ENCODE peak calls at places on chromosome 12, in seven cellular contexts. A is activated CD4-positive, alpha-beta T cell treated with anti-CD3 and anti-CD28 coated beads, Interleukin-2, amount 10 ng/mL, durations not matched to agents 7 days and 5 days; U is NCI-H2171 treated with DMSO at 0.1 percent for 48 hours; X is stomach; Y is RCC 7860; V is cardiac fibroblast; O is mesothelial cell of epicardium. R is an unnamed sample.

GRCh38 chr12:50110762-50111416 is 1.1 kb upstream of the COX14 start:
- DNase-seq in V (peak), A (no peak), Y (peak), X (peak), U (peak), O (no peak), R (peak)

GRCh38 chr12:47020211-47020821 is 59.1 kb upstream of the PCED1B start:
- DNase-seq in A (no peak), U (no peak), X (no peak), O (no peak), V (no peak), Y (no peak), R (no peak)

GRCh38 chr12:16955083-16955657 is 349.2 kb upstream of the LMO3 start:
- DNase-seq in A (no peak), O (no peak), Y (peak), V (no peak), X (no peak), U (no peak), R (no peak)

GRCh38 chr12:25828188-25828587 is 130.3 kb upstream of the RASSF8 start:
- DNase-seq in Y (no peak), X (no peak), O (no peak), A (no peak), U (no peak), V (peak), R (no peak)

GRCh38 chr12:76277480-76277879 is 70.7 kb downstream of the BBS10 start:
- DNase-seq in X (no peak), O (no peak), V (peak), Y (peak), A (no peak), U (no peak), R (no peak)

GRCh38 chr12:52202361-52203078 is 10.7 kb upstream of the KRT80 start:
- DNase-seq in A (no peak), V (peak), O (no peak), U (peak), X (no peak), Y (peak), R (no peak)

GRCh38 chr12:58295268-58295667 is 353.9 kb downstream of the ATP23 start:
- DNase-seq in A (no peak), O (no peak), Y (no peak), V (no peak), U (no peak), X (no peak), R (no peak)

GRCh38 chr12:578743-579449 is 84.3 kb downstream of the NINJ2 start:
- DNase-seq in V (peak), A (no peak), Y (no peak), O (no peak), X (no peak), U (no peak), R (no peak)

GRCh38 chr12:54967461-54967860 is 17.1 kb downstream of the TESPA1 start:
- DNase-seq in O (no peak), X (peak), A (no peak), Y (no peak), V (peak), U (no peak), R (no peak)

GRCh38 chr12:95790025-95790911 is at the start of gene NTN4:
- DNase-seq in Y (peak), U (peak), X (peak), V (peak), A (no peak), O (peak), R (peak)

GRCh38 chr12:62247646-62248045 is 12.6 kb upstream of the USP15 start:
- DNase-seq in X (no peak), O (no peak), V (no peak), A (no peak), U (no peak), Y (no peak), R (no peak)

GRCh38 chr12:48978291-48978740 is at the start of gene WNT1:
- DNase-seq in A (no peak), O (no peak), X (no peak), U (no peak), Y (no peak), V (no peak), R (no peak)

GRCh38 chr12:29608581-29608980 is 111.1 kb upstream of the OVCH1 start:
- DNase-seq in Y (no peak), O (no peak), A (no peak), X (no peak), U (no peak), V (no peak), R (no peak)

GRCh38 chr12:24881724-24882371 is 67.1 kb downstream of the BCAT1 start:
- DNase-seq in U (no peak), X (no peak), O (no peak), A (no peak), V (no peak), Y (no peak), R (no peak)

GRCh38 chr12:117344716-117345115 is 16.7 kb downstream of the NOS1 start:
- DNase-seq in V (no peak), X (no peak), Y (no peak), A (no peak), O (no peak), U (no peak), R (no peak)

GRCh38 chr12:34398366-34398705 is 376.0 kb downstream of the ALG10 start:
- DNase-seq in X (peak), V (no peak), Y (no peak), A (no peak), O (peak), U (no peak), R (peak)

GRCh38 chr12:95220726-95221125 is 3.1 kb downstream of the VEZT start:
- DNase-seq in A (no peak), X (no peak), U (no peak), O (no peak), Y (no peak), V (no peak), R (no peak)

GRCh38 chr12:103676863-103677262 is 89.8 kb downstream of the STAB2 start:
- DNase-seq in A (no peak), X (no peak), U (peak), O (no peak), V (no peak), Y (no peak), R (no peak)

GRCh38 chr12:129152291-129153075 is 299.2 kb downstream of the GLT1D1 start:
- DNase-seq in A (no peak), U (no peak), X (no peak), Y (no peak), O (no peak), V (no peak), R (no peak)

GRCh38 chr12:116718578-116719454 is 19.1 kb downstream of the SPRING1 start:
- DNase-seq in X (no peak), V (peak), A (no peak), U (no peak), Y (peak), O (no peak), R (no peak)

GRCh38 chr12:3087758-3088157 is 10.6 kb downstream of the TSPAN9 start:
- DNase-seq in O (no peak), A (no peak), Y (no peak), X (no peak), U (no peak), V (no peak), R (no peak)

GRCh38 chr12:93441617-93442410 is at the start of gene UBE2N:
- DNase-seq in U (peak), V (peak), Y (peak), O (peak), X (peak), A (peak), R (peak)

R was measured in memory B cell.